ENCODE peak calls at places on chromosomes 16 and 17, in eight cellular contexts. L, A, E, V, Y, K, J and T are unnamed samples.
A peak's percentile ranks its signal among the peaks of the same experiment; 100 is the strongest.

GRCh38 chr16:15874745-15875314 is 13.6 kb downstream of the CEP20 start:
- DNase-seq in L (peak; percentile 57), A (peak; percentile 84), E (peak; percentile 55), V (peak; percentile 51), Y (peak; percentile 39), K (peak; percentile 61), J (peak; percentile 29), T (peak; percentile 43)

GRCh38 chr17:44248220-44248529 is 19.8 kb downstream of the SLC4A1 start:
- DNase-seq in L (no peak), A (no peak), E (no peak), V (no peak), Y (no peak), K (no peak), J (no peak), T (no peak)

GRCh38 chr17:49722066-49722465 is 14.3 kb upstream of the SLC35B1 start:
- DNase-seq in L (no peak), A (no peak), E (no peak), V (no peak), Y (no peak), K (no peak), J (no peak), T (no peak)

GRCh38 chr16:49588061-49588460 is 214.5 kb downstream of the C16orf78 start:
- DNase-seq in L (no peak), A (no peak), E (no peak), V (peak; percentile 1), Y (no peak), K (no peak), J (no peak), T (no peak)

GRCh38 chr17:57808882-57809281 is 41.0 kb downstream of the MRPS23 start:
- DNase-seq in L (no peak), A (no peak), E (no peak), V (no peak), Y (no peak), K (no peak), J (no peak), T (no peak)

GRCh38 chr17:76240461-76241204 is at the start of gene RNF157:
- DNase-seq in L (peak; percentile 66), A (peak; percentile 33), E (peak; percentile 58), V (peak; percentile 27), Y (no peak), K (peak; percentile 65), J (peak; percentile 62), T (peak; percentile 66)

GRCh38 chr17:37060094-37060493 is 111.3 kb downstream of the AATF start:
- DNase-seq in L (no peak), A (no peak), E (no peak), V (no peak), Y (no peak), K (no peak), J (no peak), T (no peak)

GRCh38 chr16:57834936-57835335 is 32.6 kb upstream of the KIFC3 start:
- DNase-seq in L (no peak), A (no peak), E (no peak), V (no peak), Y (peak; percentile 62), K (no peak), J (no peak), T (no peak)

GRCh38 chr16:89472711-89473075 is 17.7 kb downstream of the ANKRD11 start:
- DNase-seq in L (no peak), A (no peak), E (no peak), V (no peak), Y (no peak), K (no peak), J (no peak), T (no peak)

GRCh38 chr16:3358884-3359283 is 3.2 kb downstream of the OR2C1 start:
- DNase-seq in L (no peak), A (no peak), E (no peak), V (no peak), Y (no peak), K (no peak), J (no peak), T (no peak)

GRCh38 chr17:29880031-29880430 is 50.0 kb downstream of the SSH2 start:
- DNase-seq in L (no peak), A (no peak), E (no peak), V (no peak), Y (no peak), K (no peak), J (no peak), T (no peak)

GRCh38 chr17:17381438-17382059 is 78.4 kb downstream of the NT5M start:
- DNase-seq in L (no peak), A (no peak), E (no peak), V (no peak), Y (no peak), K (peak; percentile 1), J (no peak), T (no peak)

GRCh38 chr16:48194828-48195566 is 39.2 kb upstream of the ABCC12 start:
- DNase-seq in L (no peak), A (peak; percentile 48), E (peak; percentile 39), V (no peak), Y (peak; percentile 36), K (no peak), J (no peak), T (no peak)

GRCh38 chr16:65825191-65825856 is 541.2 kb upstream of the CDH5 start:
- DNase-seq in L (no peak), A (no peak), E (no peak), V (no peak), Y (no peak), K (no peak), J (no peak), T (no peak)

GRCh38 chr17:19534562-19535149 is 1.0 kb downstream of the SLC47A1 start:
- DNase-seq in L (no peak), A (peak; percentile 16), E (no peak), V (no peak), Y (no peak), K (no peak), J (no peak), T (no peak)

GRCh38 chr17:50507871-50508572 is at the start of gene MYCBPAP:
- DNase-seq in L (peak; percentile 84), A (peak; percentile 72), E (peak; percentile 64), V (peak; percentile 81), Y (no peak), K (peak; percentile 85), J (peak; percentile 88), T (peak; percentile 70)

GRCh38 chr16:69112285-69113129 is 7.1 kb downstream of the HAS3 start:
- DNase-seq in L (no peak), A (peak; percentile 52), E (peak; percentile 76), V (no peak), Y (no peak), K (peak; percentile 88), J (no peak), T (peak; percentile 77)

GRCh38 chr16:2277466-2278271 is 9.7 kb upstream of the RNPS1 start:
- DNase-seq in L (no peak), A (no peak), E (no peak), V (no peak), Y (no peak), K (no peak), J (no peak), T (no peak)

GRCh38 chr16:2280461-2280860 is 12.5 kb upstream of the RNPS1 start:
- DNase-seq in L (no peak), A (no peak), E (no peak), V (no peak), Y (no peak), K (no peak), J (no peak), T (no peak)

GRCh38 chr16:2276501-2277195 is 8.7 kb upstream of the RNPS1 start:
- DNase-seq in L (no peak), A (no peak), E (no peak), V (no peak), Y (no peak), K (no peak), J (no peak), T (no peak)

GRCh38 chr16:2278956-2279800 is 11.3 kb upstream of the RNPS1 start:
- DNase-seq in L (no peak), A (no peak), E (no peak), V (no peak), Y (no peak), K (no peak), J (no peak), T (no peak)

DNA sequence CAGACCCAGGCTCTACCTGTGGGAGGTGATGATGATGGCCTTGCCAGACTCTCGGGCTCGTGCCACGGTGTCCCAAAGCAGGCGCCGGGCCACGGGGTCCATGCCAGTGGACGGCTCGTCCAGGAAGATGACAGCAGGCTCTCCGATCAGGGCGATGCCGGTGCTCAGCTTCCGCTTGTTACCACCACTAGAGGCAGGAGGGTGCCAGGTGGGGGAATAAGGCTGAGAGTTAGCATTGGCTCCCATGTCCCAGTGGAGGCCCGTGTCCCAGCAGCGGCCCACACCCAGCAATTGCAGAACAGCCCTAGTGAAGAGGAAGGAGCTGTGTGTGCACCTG is 10.3 kb upstream of the RNPS1 start:
- DNase-seq in L (no peak), A (no peak), E (no peak), V (no peak), Y (no peak), K (no peak), J (no peak), T (no peak)
- TF ChIP-seq CTCF in L (no peak), A (no peak), E (no peak), V (no peak), Y (no peak), K (no peak), J (no peak), T (no peak)

GRCh38 chr17:35871415-35871814 is 2.7 kb upstream of the HEATR9 start:
- DNase-seq in L (no peak), A (no peak), E (no peak), V (no peak), Y (no peak), K (no peak), J (no peak), T (no peak)
- TF ChIP-seq CTCF in L (no peak), A (no peak), E (no peak), V (no peak), Y (no peak), K (no peak), J (no peak), T (no peak)

GRCh38 chr16:53692146-53692545 is 11.5 kb downstream of the RPGRIP1L start:
- DNase-seq in L (no peak), A (peak; percentile 41), E (no peak), V (no peak), Y (peak; percentile 45), K (peak; percentile 57), J (no peak), T (no peak)
- TF ChIP-seq CTCF in L (no peak), A (peak; percentile 32), E (no peak), V (no peak), Y (peak; percentile 61), K (peak; percentile 23), J (no peak), T (peak; percentile 53)

GRCh38 chr16:52117171-52117570 is 429.8 kb downstream of the TOX3 start:
- DNase-seq in L (no peak), A (no peak), E (no peak), V (no peak), Y (no peak), K (no peak), J (no peak), T (no peak)

GRCh38 chr16:52113812-52114211 is 433.1 kb downstream of the TOX3 start:
- DNase-seq in L (no peak), A (no peak), E (no peak), V (no peak), Y (no peak), K (no peak), J (no peak), T (no peak)

DNA sequence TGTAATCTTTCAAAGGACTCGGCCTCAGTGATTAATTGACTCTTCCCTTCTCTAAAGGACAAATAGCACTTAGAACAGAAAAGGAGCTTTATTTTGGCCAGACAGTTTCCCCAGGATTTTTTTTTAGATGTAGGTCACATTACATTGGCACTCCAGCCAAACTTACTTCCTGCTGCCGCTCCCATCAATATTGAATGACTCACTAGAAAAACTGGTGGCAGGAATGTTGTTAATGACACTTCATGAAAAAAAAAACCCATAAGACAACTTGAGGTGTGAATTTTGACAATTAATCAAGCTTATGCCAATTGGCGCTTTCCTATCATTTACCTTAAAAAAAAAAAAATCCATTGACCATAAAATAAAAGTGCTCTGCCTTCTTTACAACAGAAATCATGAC is 432.5 kb downstream of the TOX3 start:
- DNase-seq in L (no peak), A (no peak), E (no peak), V (no peak), Y (peak; percentile 55), K (no peak), J (no peak), T (no peak)
- TF ChIP-seq CTCF in L (no peak), A (no peak), E (no peak), V (no peak), Y (no peak), K (no peak), J (no peak), T (no peak)